ENCODE peak calls at places on chromosomes 1 and 21, in four cellular contexts. V is stimulated activated CD8-positive, alpha-beta memory T cell treated with anti-CD3 and anti-CD28 coated beads, Interleukin-12 subunit alpha, Interleukin-12 subunit beta, amount 100 ng/mL, for 4 hours; F is HS-27A; Z is hepatic stellate cell. Y is an unnamed sample.

GRCh38 chr21:42905195-42905594 is 12.1 kb downstream of the NDUFV3 start:
- DNase-seq in V (no peak), F (no peak), Z (no peak), Y (no peak)

GRCh38 chr1:39970274-39970673 is 15.3 kb downstream of the MFSD2A start:
- DNase-seq in V (no peak), F (no peak), Z (no peak), Y (no peak)

GRCh38 chr1:183711691-183712401 is 58.7 kb upstream of the APOBEC4 start:
- DNase-seq in V (no peak), F (no peak), Z (no peak), Y (no peak)

GRCh38 chr21:34243562-34243961 is 120.2 kb upstream of the KCNE2 start:
- DNase-seq in V (no peak), F (no peak), Z (peak), Y (no peak)

GRCh38 chr1:9630331-9631081 is 21.0 kb upstream of the PIK3CD start:
- DNase-seq in V (no peak), F (no peak), Z (no peak), Y (no peak)

GRCh38 chr1:229887043-229887822 is 179.8 kb upstream of the GALNT2 start:
- DNase-seq in V (no peak), F (no peak), Z (no peak), Y (no peak)

GRCh38 chr1:21927531-21928237 is 9.4 kb downstream of the HSPG2 start:
- DNase-seq in V (no peak), F (no peak), Z (peak), Y (no peak)

GRCh38 chr1:151193856-151194255 is 3.9 kb upstream of the VPS72 start:
- DNase-seq in V (no peak), F (no peak), Z (no peak), Y (no peak)

GRCh38 chr21:15141236-15141970 is 76.6 kb upstream of the NRIP1 start:
- DNase-seq in V (no peak), F (no peak), Z (no peak), Y (no peak)

GRCh38 chr1:25731626-25732370 is 68.2 kb upstream of the SELENON start:
- DNase-seq in V (no peak), F (no peak), Z (no peak), Y (no peak)

GRCh38 chr21:39867198-39867650 is at the start of gene PCP4:
- DNase-seq in V (no peak), F (no peak), Z (no peak), Y (no peak)

GRCh38 chr1:117928881-117929339 is 511 bp downstream of the GDAP2 start:
- DNase-seq in V (no peak), F (peak), Z (peak), Y (peak)

GRCh38 chr1:165129568-165130164 is 226.8 kb downstream of the LMX1A start:
- DNase-seq in V (no peak), F (no peak), Z (peak), Y (no peak)

GRCh38 chr1:194755241-194755953 is 1569.0 kb upstream of the B3GALT2 start:
- DNase-seq in V (no peak), F (no peak), Z (no peak), Y (no peak)

GRCh38 chr1:234139966-234140365 is 233.3 kb upstream of the COA6 start:
- DNase-seq in V (no peak), F (peak), Z (no peak), Y (no peak)

GRCh38 chr1:81044708-81045107 is 756.0 kb upstream of the ADGRL2 start:
- DNase-seq in V (no peak), F (no peak), Z (no peak), Y (no peak)

GRCh38 chr1:10540277-10541005 is 65.7 kb downstream of the PEX14 start:
- DNase-seq in V (no peak), F (no peak), Z (no peak), Y (no peak)

GRCh38 chr1:219174672-219175564 is 1.2 kb downstream of the LYPLAL1 start:
- DNase-seq in V (no peak), F (peak), Z (peak), Y (peak)

GRCh38 chr1:101971309-101971708 is 25.4 kb downstream of the OLFM3 start:
- DNase-seq in V (no peak), F (no peak), Z (no peak), Y (no peak)

GRCh38 chr1:23694371-23694770 is 2.8 kb downstream of the RPL11 start:
- DNase-seq in V (no peak), F (no peak), Z (no peak), Y (no peak)

GRCh38 chr1:201084171-201084766 is 28.0 kb downstream of the CACNA1S start:
- DNase-seq in V (no peak), F (no peak), Z (no peak), Y (no peak)

GRCh38 chr1:186014370-186015030 is 280.3 kb downstream of the HMCN1 start:
- DNase-seq in V (no peak), F (no peak), Z (peak), Y (no peak)

GRCh38 chr1:210684466-210685294 is 356.0 kb downstream of the HHAT start:
- DNase-seq in V (no peak), F (no peak), Z (no peak), Y (no peak)

GRCh38 chr1:185108324-185108723 is 48.4 kb downstream of the TRMT1L start:
- DNase-seq in V (no peak), F (no peak), Z (no peak), Y (no peak)

GRCh38 chr1:27016376-27016775 is 3.7 kb upstream of the TENT5B start:
- DNase-seq in V (no peak), F (no peak), Z (no peak), Y (no peak)

GRCh38 chr1:197890936-197891335 is 11.5 kb upstream of the C1orf53 start:
- DNase-seq in V (no peak), F (no peak), Z (no peak), Y (no peak)

GRCh38 chr21:41482321-41482720 is 25.6 kb downstream of the TMPRSS2 start:
- DNase-seq in V (no peak), F (no peak), Z (no peak), Y (no peak)